ENCODE peak calls at places on chromosome 20, in four cellular contexts. One of them, this sample, is unnamed.
A peak's percentile ranks its signal among the peaks of the same experiment; 100 is the strongest.

GRCh38 chr20:58510921-58511320 is 4.3 kb downstream of the APCDD1L start:
- DNase-seq in GM12878: no peak
- DNase-seq in K562: no peak
- DNase-seq in SK-N-SH: no peak
- DNase-seq in this sample: no peak

GRCh38 chr20:63974402-63975200 is 4.8 kb downstream of the SAMD10 start:
- DNase-seq in SK-N-SH: peak; percentile 14
- DNase-seq in K562: no peak
- DNase-seq in GM12878: no peak
- DNase-seq in this sample: no peak

GRCh38 chr20:10501377-10501776 is 66.3 kb downstream of the SLX4IP start:
- DNase-seq in K562: no peak
- DNase-seq in GM12878: no peak
- DNase-seq in SK-N-SH: no peak
- DNase-seq in this sample: no peak

GRCh38 chr20:41309817-41310216 is 7.7 kb downstream of the ZHX3 start:
- DNase-seq in K562: no peak
- DNase-seq in GM12878: no peak
- DNase-seq in SK-N-SH: no peak
- DNase-seq in this sample: no peak

GRCh38 chr20:57048027-57048869 is 218.2 kb downstream of the BMP7 start:
- DNase-seq in SK-N-SH: peak; percentile 63
- DNase-seq in K562: peak; percentile 79
- DNase-seq in GM12878: no peak
- DNase-seq in this sample: no peak

GRCh38 chr20:33351696-33352095 is 49.6 kb downstream of the CDK5RAP1 start:
- DNase-seq in K562: no peak
- DNase-seq in SK-N-SH: no peak
- DNase-seq in GM12878: no peak
- DNase-seq in this sample: no peak

GRCh38 chr20:38764563-38765355 is 16.5 kb downstream of the ACTR5 start:
- DNase-seq in SK-N-SH: no peak
- DNase-seq in K562: no peak
- DNase-seq in GM12878: no peak
- DNase-seq in this sample: no peak

GRCh38 chr20:11366660-11367059 is 551.0 kb upstream of the BTBD3 start:
- DNase-seq in K562: no peak
- DNase-seq in GM12878: no peak
- DNase-seq in SK-N-SH: no peak
- DNase-seq in this sample: no peak

GRCh38 chr20:38680492-38681118 is 43.7 kb upstream of the SLC32A1 start:
- DNase-seq in SK-N-SH: no peak
- DNase-seq in GM12878: no peak
- DNase-seq in K562: peak; percentile 37
- DNase-seq in this sample: no peak

GRCh38 chr20:830011-830521 is 3.4 kb upstream of the FAM110A start:
- DNase-seq in K562: no peak
- DNase-seq in GM12878: no peak
- DNase-seq in SK-N-SH: no peak
- DNase-seq in this sample: no peak

GRCh38 chr20:49890651-49891361 is 24.5 kb downstream of the SPATA2 start:
- DNase-seq in GM12878: no peak
- DNase-seq in K562: no peak
- DNase-seq in SK-N-SH: peak; percentile 54
- DNase-seq in this sample: no peak

GRCh38 chr20:49894073-49894470 is 21.3 kb downstream of the SPATA2 start:
- DNase-seq in SK-N-SH: no peak
- DNase-seq in GM12878: peak; percentile 40
- DNase-seq in K562: no peak
- DNase-seq in this sample: no peak

GRCh38 chr20:49893242-49894072 is 21.9 kb downstream of the SPATA2 start:
- DNase-seq in GM12878: no peak
- DNase-seq in SK-N-SH: no peak
- DNase-seq in K562: no peak
- DNase-seq in this sample: no peak

GRCh38 chr20:49891486-49891885 is 23.8 kb downstream of the SPATA2 start:
- DNase-seq in SK-N-SH: no peak
- DNase-seq in GM12878: no peak
- DNase-seq in K562: no peak
- DNase-seq in this sample: no peak

DNA sequence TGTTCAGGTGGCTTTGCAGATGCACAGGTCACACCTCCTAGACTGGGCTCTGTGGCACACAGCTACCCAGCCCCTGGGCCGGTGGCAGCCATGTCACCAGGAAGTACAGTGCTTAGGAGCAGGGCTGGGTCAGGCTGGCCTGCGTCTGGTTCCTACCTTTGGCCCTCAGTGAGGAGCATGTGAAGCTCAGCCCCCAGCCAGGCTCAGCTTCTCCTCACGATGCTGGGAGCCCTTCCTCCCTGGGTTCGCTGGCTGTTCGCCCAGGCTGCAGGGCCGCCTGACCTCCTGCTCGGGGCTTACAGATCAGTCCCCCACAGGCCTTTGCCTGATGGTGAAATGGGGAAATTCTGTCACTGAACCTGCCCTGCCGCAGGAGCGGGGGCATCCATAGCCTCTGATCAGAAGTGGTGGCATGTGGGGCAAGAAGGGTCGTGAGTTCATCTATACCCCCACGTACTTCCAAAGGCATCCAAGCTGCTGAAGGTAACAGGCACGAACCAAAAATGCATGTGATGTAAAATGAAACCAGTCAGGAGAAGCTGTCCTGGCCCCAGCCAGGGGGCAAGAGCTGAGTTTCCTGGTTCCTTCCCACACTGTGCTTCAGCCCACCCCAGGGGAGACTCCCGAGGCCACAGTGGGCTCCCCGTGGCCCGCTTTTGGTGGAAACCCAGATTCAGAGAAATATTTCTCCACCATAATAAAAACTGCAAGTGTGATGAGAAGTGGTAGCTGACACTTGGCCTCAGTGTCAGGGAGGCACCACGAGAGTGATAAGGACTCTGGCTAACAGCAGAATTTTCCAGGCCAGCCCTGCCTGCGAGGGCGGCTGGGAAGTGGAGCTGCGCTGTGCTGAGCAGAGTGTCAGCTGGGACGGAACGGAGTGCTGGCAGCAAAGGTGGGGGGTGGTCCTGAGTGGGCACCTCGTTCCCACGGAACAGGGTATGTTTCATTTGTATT is 22.8 kb downstream of the SPATA2 start:
- DNase-seq in K562: no peak
- DNase-seq in SK-N-SH: no peak
- DNase-seq in GM12878: no peak
- DNase-seq in this sample: no peak
- TF ChIP-seq NRF1 in K562: no peak
- TF ChIP-seq NRF1 in SK-N-SH: no peak
- TF ChIP-seq NRF1 in GM12878: no peak
- TF ChIP-seq NRF1 in this sample: no peak

GRCh38 chr20:62583424-62583920 is 58.8 kb upstream of the SLCO4A1 start:
- DNase-seq in GM12878: no peak
- DNase-seq in SK-N-SH: no peak
- DNase-seq in K562: no peak
- DNase-seq in this sample: no peak
- TF ChIP-seq NRF1 in GM12878: no peak
- TF ChIP-seq NRF1 in SK-N-SH: no peak
- TF ChIP-seq NRF1 in K562: no peak
- TF ChIP-seq NRF1 in this sample: no peak

GRCh38 chr20:44776977-44777376 is 31.3 kb downstream of the KCNK15 start:
- DNase-seq in GM12878: no peak
- DNase-seq in K562: peak; percentile 24
- DNase-seq in SK-N-SH: no peak
- DNase-seq in this sample: no peak
- TF ChIP-seq NRF1 in GM12878: no peak
- TF ChIP-seq NRF1 in K562: no peak
- TF ChIP-seq NRF1 in SK-N-SH: no peak
- TF ChIP-seq NRF1 in this sample: no peak

DNA sequence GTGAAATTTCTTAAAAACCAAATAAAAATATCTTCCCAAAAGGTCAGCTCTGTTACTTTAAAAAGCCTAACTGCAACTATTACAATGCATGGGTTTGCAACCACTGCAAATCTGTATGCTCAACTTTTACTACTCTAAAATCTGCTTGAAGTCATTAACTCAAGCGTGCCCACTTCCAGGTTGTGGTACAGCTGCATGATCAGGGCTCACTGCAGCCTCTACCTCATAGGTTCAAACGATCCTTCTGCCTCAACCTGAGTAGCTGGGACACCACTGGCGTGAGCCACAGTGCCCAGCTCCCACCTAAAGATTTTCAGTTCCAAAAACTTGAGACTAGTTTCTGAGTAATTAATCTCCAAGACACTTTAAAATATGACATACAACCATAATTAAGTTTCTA is 8.2 kb downstream of the DIDO1 start:
- DNase-seq in K562: no peak
- DNase-seq in GM12878: no peak
- DNase-seq in SK-N-SH: no peak
- DNase-seq in this sample: no peak
- TF ChIP-seq NRF1 in K562: no peak
- TF ChIP-seq NRF1 in GM12878: no peak
- TF ChIP-seq NRF1 in SK-N-SH: no peak
- TF ChIP-seq NRF1 in this sample: no peak

GRCh38 chr20:4065405-4065841 is 50.1 kb upstream of the RNF24 start:
- DNase-seq in K562: no peak
- DNase-seq in SK-N-SH: no peak
- DNase-seq in GM12878: no peak
- DNase-seq in this sample: no peak
- TF ChIP-seq NRF1 in K562: no peak
- TF ChIP-seq NRF1 in SK-N-SH: no peak
- TF ChIP-seq NRF1 in GM12878: no peak
- TF ChIP-seq NRF1 in this sample: no peak

GRCh38 chr20:37596168-37596567 is 68.5 kb upstream of the BLCAP start:
- DNase-seq in K562: no peak
- DNase-seq in GM12878: no peak
- DNase-seq in SK-N-SH: no peak
- DNase-seq in this sample: no peak
- TF ChIP-seq NRF1 in K562: no peak
- TF ChIP-seq NRF1 in GM12878: no peak
- TF ChIP-seq NRF1 in SK-N-SH: no peak
- TF ChIP-seq NRF1 in this sample: no peak

GRCh38 chr20:22400440-22400839 is 183.9 kb downstream of the FOXA2 start:
- DNase-seq in SK-N-SH: no peak
- DNase-seq in GM12878: no peak
- DNase-seq in K562: no peak
- DNase-seq in this sample: no peak

GRCh38 chr20:22390543-22390903 is 193.8 kb downstream of the FOXA2 start:
- DNase-seq in GM12878: no peak
- DNase-seq in SK-N-SH: no peak
- DNase-seq in K562: no peak
- DNase-seq in this sample: no peak

GRCh38 chr20:22389836-22390542 is 194.4 kb downstream of the FOXA2 start:
- DNase-seq in SK-N-SH: no peak
- DNase-seq in K562: no peak
- DNase-seq in GM12878: no peak
- DNase-seq in this sample: no peak

DNA sequence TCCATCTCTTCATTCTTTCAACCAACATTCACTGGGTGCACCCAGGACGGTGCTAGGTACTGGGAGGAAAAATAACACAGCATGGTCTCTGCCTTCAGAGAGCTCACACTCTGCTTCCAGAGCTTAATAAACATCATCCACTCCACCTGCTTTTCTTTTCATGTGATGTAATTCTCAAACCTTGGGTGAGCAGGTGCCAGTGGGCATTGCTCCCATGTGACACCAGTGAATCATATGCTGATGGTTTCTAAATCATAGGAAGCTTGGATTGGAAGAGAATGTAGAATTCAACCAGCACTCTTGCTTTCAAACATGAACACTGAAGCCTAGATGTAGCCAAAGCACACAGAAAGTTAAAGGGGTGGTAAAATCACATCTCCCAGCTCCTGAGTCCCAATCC is 189.8 kb downstream of the FOXA2 start:
- DNase-seq in K562: no peak
- DNase-seq in GM12878: no peak
- DNase-seq in SK-N-SH: no peak
- DNase-seq in this sample: no peak
- TF ChIP-seq NRF1 in K562: no peak
- TF ChIP-seq NRF1 in GM12878: no peak
- TF ChIP-seq NRF1 in SK-N-SH: no peak
- TF ChIP-seq NRF1 in this sample: no peak